ENCODE peak calls at places on chromosome 3, in ten cellular contexts. G, U, L, C, Z, E, J, O, Y and A are unnamed samples.

GRCh38 chr3:14563946-14564539 is 23.9 kb upstream of the GRIP2 start:
- DNase-seq in G (no peak), U (no peak), L (no peak), C (no peak), Z (no peak), E (no peak), J (peak; percentile 60), O (no peak), Y (no peak), A (no peak)

GRCh38 chr3:37144806-37145205 is 29.6 kb downstream of the LRRFIP2 start:
- DNase-seq in G (no peak), U (no peak), L (no peak), C (no peak), Z (no peak), E (no peak), J (no peak), O (no peak), Y (no peak), A (no peak)

GRCh38 chr3:194870394-194871110 is 184.9 kb downstream of the FAM43A start:
- DNase-seq in G (no peak), U (peak; percentile 54), L (no peak), C (no peak), Z (no peak), E (no peak), J (peak; percentile 59), O (peak; percentile 35), Y (no peak), A (no peak)

GRCh38 chr3:111069974-111070751 is 1.5 kb upstream of the NECTIN3 start:
- DNase-seq in G (no peak), U (peak; percentile 30), L (no peak), C (no peak), Z (no peak), E (no peak), J (peak; percentile 41), O (no peak), Y (no peak), A (no peak)

GRCh38 chr3:14418670-14419250 is 16.4 kb downstream of the SLC6A6 start:
- DNase-seq in G (no peak), U (no peak), L (no peak), C (no peak), Z (no peak), E (no peak), J (peak; percentile 1), O (no peak), Y (peak; percentile 10), A (no peak)

GRCh38 chr3:138470687-138471086 is 36.3 kb downstream of the ESYT3 start:
- DNase-seq in G (no peak), U (no peak), L (no peak), C (no peak), Z (no peak), E (no peak), J (no peak), O (peak; percentile 44), Y (no peak), A (no peak)

GRCh38 chr3:77468408-77469045 is 428.6 kb downstream of the ROBO2 start:
- DNase-seq in G (no peak), U (no peak), L (no peak), C (no peak), Z (no peak), E (no peak), J (no peak), O (no peak), Y (no peak), A (no peak)

GRCh38 chr3:39644176-39644575 is 165.2 kb upstream of the MYRIP start:
- DNase-seq in G (no peak), U (no peak), L (no peak), C (peak; percentile 44), Z (no peak), E (no peak), J (no peak), O (no peak), Y (no peak), A (no peak)

GRCh38 chr3:194184265-194184751 is 48.4 kb downstream of the HES1 start:
- DNase-seq in G (no peak), U (peak; percentile 13), L (no peak), C (no peak), Z (no peak), E (no peak), J (peak; percentile 87), O (no peak), Y (no peak), A (no peak)

GRCh38 chr3:30231277-30232141 is 374.9 kb upstream of the TGFBR2 start:
- DNase-seq in G (no peak), U (no peak), L (no peak), C (no peak), Z (no peak), E (no peak), J (no peak), O (no peak), Y (peak; percentile 76), A (no peak)

GRCh38 chr3:155554777-155555445 is 190.0 kb downstream of the PLCH1 start:
- DNase-seq in G (no peak), U (no peak), L (no peak), C (no peak), Z (no peak), E (no peak), J (no peak), O (no peak), Y (peak; percentile 7), A (peak; percentile 50)

GRCh38 chr3:100563652-100564215 is 45.7 kb upstream of the ADGRG7 start:
- DNase-seq in G (no peak), U (no peak), L (no peak), C (no peak), Z (no peak), E (no peak), J (no peak), O (no peak), Y (no peak), A (no peak)

GRCh38 chr3:194938845-194939531 is 253.3 kb downstream of the FAM43A start:
- DNase-seq in G (no peak), U (no peak), L (no peak), C (no peak), Z (no peak), E (no peak), J (no peak), O (no peak), Y (no peak), A (no peak)

GRCh38 chr3:65146149-65146548 is 458.3 kb upstream of the ADAMTS9 start:
- DNase-seq in G (no peak), U (no peak), L (no peak), C (no peak), Z (no peak), E (no peak), J (peak; percentile 3), O (no peak), Y (no peak), A (no peak)

GRCh38 chr3:72155391-72156064 is 370.6 kb upstream of the PROK2 start:
- DNase-seq in G (no peak), U (no peak), L (no peak), C (peak; percentile 88), Z (no peak), E (no peak), J (no peak), O (peak; percentile 79), Y (peak; percentile 28), A (no peak)

GRCh38 chr3:53730565-53730964 is 115.7 kb downstream of the CHDH start:
- DNase-seq in G (no peak), U (no peak), L (no peak), C (no peak), Z (no peak), E (no peak), J (no peak), O (peak; percentile 82), Y (no peak), A (no peak)

GRCh38 chr3:58048301-58048700 is 40.1 kb downstream of the FLNB start:
- DNase-seq in G (no peak), U (no peak), L (no peak), C (no peak), Z (no peak), E (no peak), J (no peak), O (no peak), Y (no peak), A (no peak)

GRCh38 chr3:109685084-109686079 is 348.0 kb upstream of the DPPA4 start:
- DNase-seq in G (peak; percentile 67), U (no peak), L (no peak), C (peak; percentile 97), Z (no peak), E (no peak), J (no peak), O (peak; percentile 94), Y (peak; percentile 85), A (no peak)

GRCh38 chr3:143358793-143359491 is 239.4 kb downstream of the CHST2 start:
- DNase-seq in G (no peak), U (no peak), L (no peak), C (no peak), Z (no peak), E (no peak), J (peak; percentile 78), O (no peak), Y (no peak), A (no peak)

GRCh38 chr3:5505163-5505562 is 317.7 kb downstream of the EDEM1 start:
- DNase-seq in G (no peak), U (no peak), L (no peak), C (no peak), Z (no peak), E (no peak), J (no peak), O (no peak), Y (no peak), A (no peak)

GRCh38 chr3:126419886-126420786 is 25.4 kb downstream of the CFAP100 start:
- DNase-seq in G (no peak), U (no peak), L (no peak), C (no peak), Z (no peak), E (no peak), J (no peak), O (no peak), Y (no peak), A (no peak)

GRCh38 chr3:112640864-112641751 is at the start of gene CCDC80:
- DNase-seq in G (no peak), U (no peak), L (no peak), C (peak; percentile 87), Z (no peak), E (no peak), J (no peak), O (no peak), Y (peak; percentile 61), A (no peak)

GRCh38 chr3:43343778-43344177 is 57.4 kb downstream of the SNRK start:
- DNase-seq in G (no peak), U (no peak), L (no peak), C (no peak), Z (no peak), E (no peak), J (no peak), O (no peak), Y (no peak), A (no peak)

GRCh38 chr3:62226601-62227339 is 146.6 kb downstream of the FEZF2 start:
- DNase-seq in G (no peak), U (no peak), L (no peak), C (no peak), Z (no peak), E (no peak), J (no peak), O (no peak), Y (no peak), A (no peak)